ENCODE peak calls at places on chromosomes 1 and 21, in seven cellular contexts. F is neural crest cell, I is body of pancreas, D is IMR-90, T is astrocyte of the spinal cord, E is uterus, X is psoas muscle. G is an unnamed sample.
A peak's percentile ranks its signal among the peaks of the same experiment; 100 is the strongest.

GRCh38 chr1:202056644-202057334 is 46.4 kb downstream of the ELF3 start:
- DNase-seq in F (no peak), I (peak; percentile 95), D (no peak), T (no peak), E (no peak), X (no peak), G (no peak)

GRCh38 chr1:243667591-243667990 is 182.5 kb downstream of the AKT3 start:
- DNase-seq in F (no peak), I (no peak), D (no peak), T (no peak), E (no peak), X (no peak), G (peak; percentile 18)

GRCh38 chr1:94614980-94615379 is 73.4 kb upstream of the F3 start:
- DNase-seq in F (no peak), I (peak; percentile 31), D (no peak), T (no peak), E (no peak), X (no peak), G (no peak)

GRCh38 chr1:91831132-91831930 is 54.6 kb downstream of the TGFBR3 start:
- DNase-seq in F (no peak), I (no peak), D (peak; percentile 86), T (no peak), E (peak; percentile 75), X (no peak), G (no peak)

GRCh38 chr1:93471284-93471683 is 23.4 kb downstream of the FNBP1L start:
- DNase-seq in F (no peak), I (no peak), D (no peak), T (no peak), E (no peak), X (no peak), G (no peak)

GRCh38 chr21:34673006-34673405 is 4.2 kb downstream of the CLIC6 start:
- DNase-seq in F (no peak), I (no peak), D (no peak), T (no peak), E (no peak), X (no peak), G (no peak)

GRCh38 chr1:15178571-15179484 is 25.3 kb downstream of the TMEM51 start:
- DNase-seq in F (no peak), I (peak; percentile 96), D (peak; percentile 97), T (peak; percentile 95), E (no peak), X (no peak), G (no peak)

GRCh38 chr1:16905112-16905855 is 9.5 kb downstream of the RNU1-2 start:
- DNase-seq in F (peak; percentile 39), I (peak; percentile 65), D (peak; percentile 96), T (peak; percentile 94), E (no peak), X (no peak), G (peak; percentile 74)

GRCh38 chr1:16076871-16077250 is 3.4 kb upstream of the FAM131C start:
- DNase-seq in F (no peak), I (no peak), D (peak; percentile 33), T (peak; percentile 56), E (no peak), X (peak; percentile 59), G (no peak)

GRCh38 chr1:95171270-95172245 is 54.4 kb downstream of the TLCD4 start:
- DNase-seq in F (no peak), I (no peak), D (no peak), T (no peak), E (no peak), X (no peak), G (no peak)

GRCh38 chr1:56255516-56256181 is 323.7 kb downstream of the PLPP3 start:
- DNase-seq in F (no peak), I (peak; percentile 56), D (peak; percentile 69), T (peak; percentile 15), E (peak; percentile 87), X (peak; percentile 93), G (no peak)

GRCh38 chr1:20223659-20224058 is 37.3 kb upstream of the PLA2G2C start:
- DNase-seq in F (no peak), I (no peak), D (no peak), T (no peak), E (no peak), X (no peak), G (no peak)

DNA sequence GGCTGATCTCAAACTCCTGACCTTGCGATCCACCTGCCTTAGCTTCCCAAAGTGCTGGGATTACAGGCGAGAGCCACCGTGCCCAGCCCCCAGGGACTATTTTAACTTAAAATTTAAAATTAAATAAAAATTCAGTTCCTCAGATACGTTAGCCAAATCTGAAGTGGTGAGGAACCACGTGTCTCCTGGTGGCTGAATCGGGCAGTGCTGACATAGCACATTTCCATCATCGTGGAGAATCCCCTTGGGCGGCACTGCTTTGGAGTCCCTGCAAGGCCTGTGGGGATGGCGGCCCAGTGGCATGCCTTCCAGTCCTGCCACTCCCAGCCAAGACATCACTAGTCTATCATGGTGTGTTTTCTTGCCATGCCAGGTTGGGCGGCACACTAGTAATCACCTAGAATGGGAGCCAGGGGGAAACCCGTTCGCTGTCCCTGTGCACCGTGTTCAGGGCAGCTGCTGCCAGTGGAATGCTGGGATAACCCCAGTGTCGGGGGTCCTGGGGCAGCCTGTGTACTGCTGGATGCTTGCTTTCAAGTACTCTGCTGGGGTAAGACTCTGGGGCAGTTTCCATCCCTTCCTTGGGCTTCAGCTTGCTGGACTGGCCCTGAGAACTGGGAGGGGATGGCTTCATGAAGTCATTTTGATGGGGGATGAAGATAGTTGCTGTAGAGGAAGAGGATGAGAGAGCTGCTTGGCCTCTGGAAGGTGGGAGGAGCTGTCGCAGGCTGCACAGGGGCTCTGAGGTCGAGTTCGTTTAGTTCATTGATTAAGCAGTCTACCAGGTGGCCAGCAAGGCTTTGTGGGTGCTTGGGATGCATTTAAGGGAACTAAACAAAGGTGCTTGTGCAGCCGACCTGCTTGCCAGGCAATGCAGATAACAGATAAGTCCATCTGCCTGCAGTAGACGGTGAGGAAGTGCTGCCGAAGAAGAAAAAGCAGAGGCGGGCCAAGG is 4.6 kb downstream of the ZBTB48 start:
- DNase-seq in F (no peak), I (no peak), D (no peak), T (no peak), E (no peak), X (no peak), G (no peak)
- TF ChIP-seq CTCF in F (peak; percentile 47), I (no peak), D (no peak), T (no peak), E (no peak), X (peak; percentile 25), G (no peak)

GRCh38 chr1:181635108-181635507 is 151.8 kb downstream of the CACNA1E start:
- DNase-seq in F (no peak), I (no peak), D (no peak), T (no peak), E (no peak), X (no peak), G (no peak)

GRCh38 chr1:181632960-181633359 is 149.6 kb downstream of the CACNA1E start:
- DNase-seq in F (no peak), I (no peak), D (no peak), T (no peak), E (no peak), X (no peak), G (no peak)

GRCh38 chr1:181630398-181630797 is 147.1 kb downstream of the CACNA1E start:
- DNase-seq in F (no peak), I (no peak), D (no peak), T (no peak), E (no peak), X (no peak), G (no peak)

GRCh38 chr1:181630838-181631237 is 147.5 kb downstream of the CACNA1E start:
- DNase-seq in F (no peak), I (peak; percentile 41), D (no peak), T (no peak), E (no peak), X (no peak), G (no peak)

GRCh38 chr1:181632492-181632891 is 149.2 kb downstream of the CACNA1E start:
- DNase-seq in F (no peak), I (no peak), D (no peak), T (no peak), E (no peak), X (no peak), G (no peak)
- TF ChIP-seq CTCF in F (no peak), I (no peak), D (no peak), T (no peak), E (no peak), X (no peak), G (no peak)

DNA sequence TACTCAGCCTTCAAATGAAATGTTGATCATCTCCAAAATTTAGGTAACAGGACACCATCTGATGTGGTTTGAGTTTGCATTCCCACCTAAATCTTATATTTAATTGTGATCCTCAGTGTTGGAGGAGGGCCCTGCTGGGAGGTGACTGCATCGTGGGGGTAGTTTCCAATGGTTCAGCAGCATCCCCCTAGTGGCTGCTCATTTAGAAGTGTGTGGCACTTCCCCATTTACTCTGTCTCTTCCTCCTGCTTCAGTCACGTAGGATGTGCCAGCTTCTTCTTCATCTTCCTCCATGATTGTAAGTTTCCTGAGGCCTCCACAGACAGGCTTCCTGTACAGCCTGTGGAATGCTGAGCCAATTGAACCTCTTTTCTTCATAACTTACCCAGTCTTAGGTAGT is 731.2 kb downstream of the USP25 start:
- DNase-seq in F (no peak), I (no peak), D (no peak), T (no peak), E (no peak), X (no peak), G (no peak)
- TF ChIP-seq CTCF in F (no peak), I (no peak), D (no peak), T (peak; percentile 8), E (no peak), X (no peak), G (no peak)

GRCh38 chr1:3069491-3070303 is 694 bp downstream of the PRDM16 start:
- DNase-seq in F (peak; percentile 65), I (peak; percentile 74), D (peak; percentile 19), T (peak; percentile 65), E (no peak), X (peak; percentile 52), G (no peak)
- TF ChIP-seq CTCF in F (peak; percentile 52), I (no peak), D (peak; percentile 41), T (peak; percentile 41), E (peak; percentile 25), X (peak; percentile 27), G (no peak)

GRCh38 chr1:53821380-53821779 is 16.7 kb downstream of the NDC1 start:
- DNase-seq in F (no peak), I (no peak), D (no peak), T (no peak), E (no peak), X (no peak), G (no peak)
- TF ChIP-seq CTCF in F (peak; percentile 26), I (no peak), D (no peak), T (no peak), E (no peak), X (no peak), G (no peak)